ENCODE peak calls at places on chromosomes 12 and 14, in seven cellular contexts. S is ovary, X is tibial nerve, Y is GM23248, V is heart right ventricle, R is ascending aorta, O is endodermal cell. N is an unnamed sample.

GRCh38 chr12:42960087-42960527 is 370.6 kb upstream of the PRICKLE1 start:
- DNase-seq in S (no peak), V (no peak), R (no peak), Y (peak), O (no peak), X (no peak), N (no peak)

GRCh38 chr12:11745112-11745511 is 95.6 kb downstream of the ETV6 start:
- DNase-seq in O (no peak), Y (no peak), S (no peak), X (no peak), V (no peak), R (no peak), N (no peak)

GRCh38 chr14:103735439-103735814 is 19.8 kb downstream of the ZFYVE21 start:
- DNase-seq in S (no peak), R (no peak), V (no peak), X (no peak), O (no peak), Y (no peak), N (no peak)

GRCh38 chr14:98946995-98947394 is 325.0 kb downstream of the BCL11B start:
- DNase-seq in V (peak), O (peak), S (peak), R (no peak), Y (peak), X (no peak), N (peak)

GRCh38 chr12:4434299-4434698 is 11.3 kb downstream of the FGF6 start:
- DNase-seq in X (no peak), R (no peak), O (peak), S (no peak), V (no peak), Y (no peak), N (peak)

GRCh38 chr14:60508707-60509437 is at the start of gene SIX6:
- DNase-seq in X (no peak), V (no peak), Y (peak), O (peak), R (no peak), S (no peak), N (no peak)

GRCh38 chr12:80400591-80400991 is 43.4 kb upstream of the PTPRQ start:
- DNase-seq in R (no peak), V (no peak), Y (no peak), X (no peak), O (peak), S (no peak), N (no peak)

GRCh38 chr12:101783838-101784237 is 44.6 kb upstream of the SYCP3 start:
- DNase-seq in S (no peak), Y (no peak), V (no peak), O (no peak), R (no peak), X (no peak), N (no peak)

GRCh38 chr14:22505751-22506710 is 83.0 kb downstream of the DAD1 start:
- DNase-seq in R (no peak), O (no peak), X (no peak), Y (no peak), S (no peak), V (no peak), N (no peak)

GRCh38 chr14:59634617-59635016 is 58.0 kb upstream of the CCDC175 start:
- DNase-seq in R (no peak), O (no peak), V (no peak), Y (no peak), S (no peak), X (no peak), N (no peak)

GRCh38 chr14:28482644-28483043 is 283.9 kb upstream of the FOXG1 start:
- DNase-seq in O (no peak), V (no peak), R (no peak), X (no peak), S (no peak), Y (no peak), N (no peak)

GRCh38 chr12:49777800-49778748 is 36.7 kb downstream of the TMBIM6 start:
- DNase-seq in S (peak), X (no peak), O (peak), R (no peak), Y (peak), V (no peak), N (no peak)

GRCh38 chr14:58643366-58643765 is 5.6 kb downstream of the DACT1 start:
- DNase-seq in V (no peak), X (no peak), R (no peak), O (no peak), Y (no peak), S (no peak), N (no peak)

GRCh38 chr12:98499668-98500456 is 15.5 kb upstream of the TMPO start:
- DNase-seq in V (no peak), X (no peak), R (no peak), Y (no peak), O (peak), S (no peak), N (no peak)

GRCh38 chr12:98509063-98509462 is 6.3 kb upstream of the TMPO start:
- DNase-seq in R (no peak), O (peak), X (no peak), Y (no peak), V (no peak), S (no peak), N (peak)

GRCh38 chr12:98503593-98504367 is 11.6 kb upstream of the TMPO start:
- DNase-seq in S (peak), X (peak), V (peak), R (peak), Y (peak), O (peak), N (peak)

GRCh38 chr12:98503343-98503592 is 12.1 kb upstream of the TMPO start:
- DNase-seq in S (peak), R (peak), Y (peak), O (peak), X (peak), V (peak), N (peak)

DNA sequence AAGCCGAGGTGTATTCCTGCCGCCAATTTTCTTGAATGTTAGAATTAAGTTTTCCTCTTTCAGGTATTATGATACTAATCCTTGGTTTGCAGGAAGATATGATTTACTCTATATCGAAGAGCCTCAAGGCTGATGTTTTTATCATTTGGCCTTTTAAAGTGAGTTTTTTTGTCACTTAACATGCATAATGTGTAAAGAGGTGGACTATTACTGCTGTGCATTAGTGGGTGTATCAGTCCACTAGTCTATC is 11.1 kb upstream of the TMPO start:
- DNase-seq in Y (no peak), O (no peak), S (no peak), V (no peak), R (no peak), X (no peak), N (no peak)
- H3K4me3 ChIP-seq in Y (peak), O (peak), S (peak), V (peak), R (peak), X (peak), N (peak)

GRCh38 chr12:24820872-24821271 is 128.0 kb downstream of the BCAT1 start:
- DNase-seq in R (no peak), X (no peak), S (no peak), V (no peak), O (no peak), Y (peak), N (no peak)
- H3K27ac ChIP-seq in R (no peak), X (no peak), S (no peak), V (no peak), O (no peak), Y (no peak), N (no peak)

DNA sequence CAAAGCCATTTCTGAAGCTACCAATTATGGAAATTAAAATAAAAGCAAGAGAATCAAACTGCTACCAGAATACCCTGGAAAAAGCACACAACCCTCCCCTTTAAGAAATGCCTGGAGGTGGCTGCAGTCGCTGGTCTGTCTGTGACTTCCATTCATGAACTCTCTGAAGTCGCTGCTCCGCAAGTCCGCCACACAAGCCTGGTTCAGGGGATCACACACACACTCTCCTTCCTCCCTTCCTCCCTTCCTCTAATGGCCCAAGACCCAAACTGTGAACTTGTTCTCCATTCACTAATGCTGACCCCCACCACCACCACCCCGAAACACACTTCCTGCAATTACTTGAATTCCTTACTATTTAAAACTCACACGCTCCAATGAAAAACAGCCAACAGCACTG is 974 bp upstream of the LMO3 start:
- DNase-seq in X (no peak), S (no peak), V (no peak), R (no peak), Y (no peak), O (peak), N (no peak)
- H3K4me3 ChIP-seq in X (peak), S (peak), V (peak), R (peak), Y (peak), O (peak), N (peak)

GRCh38 chr12:111271674-111272418 is 97.0 kb downstream of the PHETA1 start:
- DNase-seq in Y (peak), O (no peak), X (no peak), S (no peak), V (no peak), R (no peak), N (no peak)

GRCh38 chr12:111275308-111275707 is 93.6 kb downstream of the PHETA1 start:
- DNase-seq in X (no peak), V (no peak), Y (no peak), O (no peak), R (no peak), S (no peak), N (no peak)

GRCh38 chr12:111277570-111277969 is 91.3 kb downstream of the PHETA1 start:
- DNase-seq in V (no peak), Y (no peak), S (no peak), X (no peak), O (no peak), R (no peak), N (no peak)

GRCh38 chr12:111274820-111275219 is 94.1 kb downstream of the PHETA1 start:
- DNase-seq in S (no peak), X (no peak), Y (peak), V (no peak), R (no peak), O (peak), N (no peak)

GRCh38 chr12:111276189-111276588 is 92.7 kb downstream of the PHETA1 start:
- DNase-seq in S (no peak), R (no peak), X (no peak), V (no peak), O (no peak), Y (peak), N (no peak)
- H3K27ac ChIP-seq in S (no peak), R (no peak), X (no peak), V (no peak), O (no peak), Y (no peak), N (no peak)

GRCh38 chr12:19967486-19967885 is 400.9 kb upstream of the PDE3A start:
- DNase-seq in V (no peak), X (no peak), Y (peak), R (no peak), O (no peak), S (no peak), N (no peak)
- H3K4me3 ChIP-seq in V (no peak), X (no peak), Y (no peak), R (no peak), O (no peak), S (no peak), N (no peak)

DNA sequence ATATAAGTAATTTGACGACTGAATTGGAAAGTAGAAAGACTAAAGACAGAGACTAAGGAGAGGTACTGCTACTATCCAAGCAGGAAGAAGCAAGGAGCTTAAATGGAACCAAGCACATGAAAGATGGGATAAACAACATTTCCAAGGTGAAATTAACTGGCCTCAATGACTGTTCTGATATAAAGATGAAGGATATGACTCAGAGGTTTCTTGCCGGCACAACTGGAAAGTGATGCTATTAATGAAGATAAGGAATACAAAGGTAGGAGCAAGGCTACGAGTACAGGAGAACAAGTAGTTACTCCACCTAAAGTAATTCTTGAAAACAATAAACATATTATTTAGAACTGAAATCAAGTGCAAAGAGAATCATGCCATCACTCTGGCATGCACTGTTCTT is 6.4 kb downstream of the SNX6 start:
- DNase-seq in R (no peak), V (no peak), X (no peak), Y (peak), S (no peak), O (no peak), N (no peak)
- H3K27ac ChIP-seq in R (no peak), V (no peak), X (no peak), Y (no peak), S (no peak), O (no peak), N (no peak)

GRCh38 chr14:71076472-71076871 is 169.2 kb downstream of the PCNX1 start:
- DNase-seq in O (no peak), S (no peak), V (no peak), Y (no peak), X (no peak), R (no peak), N (no peak)

DNA sequence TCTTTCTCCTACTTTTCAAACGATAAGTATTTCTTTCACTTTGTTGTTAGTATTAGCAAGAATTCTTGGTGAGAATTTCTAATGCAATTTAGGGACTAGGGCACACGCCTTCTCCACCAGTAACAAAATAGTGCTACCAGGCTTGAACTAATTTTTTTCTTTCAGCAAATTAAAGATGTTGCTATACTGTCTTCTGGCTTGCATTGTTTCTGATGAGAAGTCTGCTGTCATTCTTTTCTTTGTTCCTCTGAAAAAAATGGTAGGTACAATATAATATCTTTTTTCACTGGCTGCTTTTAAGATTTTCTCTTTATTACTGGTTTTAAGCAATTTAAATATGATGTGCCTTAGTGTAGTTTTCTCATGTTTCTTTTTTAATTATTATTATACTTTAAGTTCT is 171.2 kb downstream of the PCNX1 start:
- DNase-seq in S (no peak), Y (peak), X (no peak), O (no peak), R (no peak), V (no peak), N (no peak)
- H3K4me3 ChIP-seq in S (no peak), Y (no peak), X (no peak), O (no peak), R (no peak), V (no peak), N (no peak)

GRCh38 chr12:124307556-124307825 is 12.6 kb downstream of the RFLNA start:
- DNase-seq in R (no peak), Y (no peak), S (no peak), X (no peak), V (no peak), O (no peak), N (no peak)
- H3K27ac ChIP-seq in R (no peak), Y (no peak), S (no peak), X (no peak), V (no peak), O (no peak), N (no peak)

DNA sequence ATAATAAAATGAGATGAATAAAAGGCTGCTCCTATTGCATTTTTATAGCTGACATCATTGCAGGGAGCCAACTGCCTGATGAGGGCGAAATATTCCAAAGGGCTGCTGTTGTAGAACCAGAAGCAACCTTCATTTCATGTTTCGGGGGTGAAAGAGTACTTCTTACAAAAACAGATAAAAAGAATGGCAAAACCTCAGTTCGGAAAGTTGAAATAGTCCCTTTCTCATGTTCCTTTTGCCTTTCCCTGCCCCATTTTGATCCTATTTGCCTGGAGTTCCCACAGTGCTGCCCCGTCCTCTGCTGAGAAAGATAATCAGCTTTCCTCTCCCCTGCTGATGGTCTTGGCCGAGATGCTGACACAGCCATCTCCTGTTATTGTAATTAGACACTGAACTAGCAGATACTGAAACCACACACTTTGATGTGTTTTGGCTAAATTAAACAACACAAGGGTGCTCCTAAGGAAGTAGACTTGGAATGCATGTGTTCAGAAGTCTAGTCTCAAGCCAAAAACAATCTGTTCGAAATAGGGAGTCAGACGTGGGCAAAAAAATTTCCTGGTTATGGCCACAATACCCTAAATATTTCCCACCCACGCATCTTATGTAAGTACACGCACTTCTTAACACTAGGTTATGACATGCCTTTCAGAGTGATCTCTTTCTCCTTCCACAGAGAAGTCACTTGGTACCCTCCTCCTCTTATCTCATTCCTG is 117.2 kb downstream of the PPM1H start:
- DNase-seq in X (no peak), S (no peak), V (peak), Y (no peak), R (no peak), O (peak), N (no peak)
- H3K4me3 ChIP-seq in X (no peak), S (no peak), V (peak), Y (no peak), R (peak), O (peak), N (peak)